ENCODE peak calls at places on chromosome 10, in four cellular contexts. C is H1, F is GM23248, Q is fibroblast of lung. Y is an unnamed sample.

GRCh38 chr10:35041502-35041879 is 48.6 kb downstream of the CUL2 start:
- DNase-seq in C (no peak), F (peak), Q (peak), Y (peak)

GRCh38 chr10:50510517-50511473 is 113.0 kb downstream of the SGMS1 start:
- DNase-seq in C (no peak), F (no peak), Q (no peak), Y (no peak)

GRCh38 chr10:30984563-30985328 is 46.9 kb downstream of the ZNF438 start:
- DNase-seq in C (no peak), F (peak), Q (peak), Y (no peak)

GRCh38 chr10:22711373-22711772 is 3.0 kb downstream of the PIP4K2A start:
- DNase-seq in C (no peak), F (no peak), Q (no peak), Y (no peak)

GRCh38 chr10:84613336-84614021 is 285.1 kb downstream of the CCSER2 start:
- DNase-seq in C (peak), F (peak), Q (peak), Y (peak)

GRCh38 chr10:119896937-119897336 is 4.4 kb downstream of the SEC23IP start:
- DNase-seq in C (no peak), F (peak), Q (no peak), Y (no peak)

GRCh38 chr10:64011871-64012714 is 490.9 kb downstream of the REEP3 start:
- DNase-seq in C (no peak), F (no peak), Q (no peak), Y (no peak)

GRCh38 chr10:132294561-132295320 is 13.0 kb downstream of the STK32C start:
- DNase-seq in C (no peak), F (no peak), Q (no peak), Y (no peak)

GRCh38 chr10:78170026-78170475 is 136.4 kb downstream of the RPS24 start:
- DNase-seq in C (no peak), F (peak), Q (peak), Y (no peak)

GRCh38 chr10:132666733-132667612 is 119.0 kb downstream of the NKX6-2 start:
- DNase-seq in C (no peak), F (peak), Q (peak), Y (no peak)

GRCh38 chr10:103584216-103585010 is 90.9 kb downstream of the NEURL1 start:
- DNase-seq in C (no peak), F (peak), Q (peak), Y (no peak)

GRCh38 chr10:35661236-35661635 is 19.1 kb upstream of the FZD8 start:
- DNase-seq in C (no peak), F (no peak), Q (no peak), Y (no peak)

GRCh38 chr10:77949167-77949566 is 22.6 kb upstream of the DLG5 start:
- DNase-seq in C (peak), F (peak), Q (peak), Y (peak)

GRCh38 chr10:103936022-103936421 is 18.0 kb upstream of the STN1 start:
- DNase-seq in C (no peak), F (no peak), Q (no peak), Y (no peak)

GRCh38 chr10:86932674-86933073 is 24.7 kb downstream of the MMRN2 start:
- DNase-seq in C (no peak), F (no peak), Q (no peak), Y (no peak)

GRCh38 chr10:132096223-132096622 is 30.5 kb downstream of the JAKMIP3 start:
- DNase-seq in C (no peak), F (peak), Q (peak), Y (peak)

GRCh38 chr10:35011771-35012191 is 78.4 kb downstream of the CUL2 start:
- DNase-seq in C (no peak), F (peak), Q (peak), Y (no peak)

GRCh38 chr10:58797356-58797755 is 284.7 kb downstream of the BICC1 start:
- DNase-seq in C (no peak), F (peak), Q (peak), Y (no peak)

GRCh38 chr10:119770928-119771327 is 45.1 kb downstream of the INPP5F start:
- DNase-seq in C (no peak), F (peak), Q (peak), Y (no peak)

GRCh38 chr10:118204292-118204943 is 137.7 kb downstream of the FAM204A start:
- DNase-seq in C (no peak), F (no peak), Q (no peak), Y (no peak)

GRCh38 chr10:24953350-24954074 is 1.1 kb upstream of the PRTFDC1 start:
- DNase-seq in C (no peak), F (peak), Q (peak), Y (no peak)

GRCh38 chr10:38600696-38601095 is 506.6 kb downstream of the ZNF37A start:
- DNase-seq in C (no peak), F (no peak), Q (no peak), Y (no peak)

GRCh38 chr10:121509776-121510175 is 88.5 kb downstream of the FGFR2 start:
- DNase-seq in C (no peak), F (no peak), Q (no peak), Y (no peak)

GRCh38 chr10:62025901-62026879 is 124.7 kb downstream of the ARID5B start:
- DNase-seq in C (no peak), F (peak), Q (peak), Y (no peak)

GRCh38 chr10:1515121-1515779 is 222.1 kb downstream of the ADARB2 start:
- DNase-seq in C (no peak), F (no peak), Q (no peak), Y (no peak)

GRCh38 chr10:88754272-88754671 is 5.5 kb upstream of the LIPN start:
- DNase-seq in C (no peak), F (peak), Q (peak), Y (no peak)

GRCh38 chr10:484925-485661 is 204.4 kb downstream of the DIP2C start:
- DNase-seq in C (no peak), F (peak), Q (no peak), Y (no peak)

GRCh38 chr10:35711615-35712411 is 69.7 kb upstream of the FZD8 start:
- DNase-seq in C (no peak), F (no peak), Q (no peak), Y (no peak)

GRCh38 chr10:129770286-129770685 is 193.8 kb downstream of the EBF3 start:
- DNase-seq in C (no peak), F (no peak), Q (no peak), Y (no peak)

GRCh38 chr10:124124123-124124768 is 30.8 kb upstream of the CHST15 start:
- DNase-seq in C (no peak), F (no peak), Q (no peak), Y (no peak)

GRCh38 chr10:102645741-102646609 is 1.7 kb downstream of the TRIM8 start:
- DNase-seq in C (no peak), F (peak), Q (peak), Y (peak)

GRCh38 chr10:52228556-52228955 is 85.5 kb upstream of the DKK1 start:
- DNase-seq in C (no peak), F (no peak), Q (no peak), Y (no peak)

GRCh38 chr10:124474502-124475070 is 13.0 kb downstream of the LHPP start:
- DNase-seq in C (no peak), F (no peak), Q (no peak), Y (no peak)

GRCh38 chr10:128643658-128644057 is 517.4 kb upstream of the MKI67 start:
- DNase-seq in C (no peak), F (no peak), Q (peak), Y (no peak)

DNA sequence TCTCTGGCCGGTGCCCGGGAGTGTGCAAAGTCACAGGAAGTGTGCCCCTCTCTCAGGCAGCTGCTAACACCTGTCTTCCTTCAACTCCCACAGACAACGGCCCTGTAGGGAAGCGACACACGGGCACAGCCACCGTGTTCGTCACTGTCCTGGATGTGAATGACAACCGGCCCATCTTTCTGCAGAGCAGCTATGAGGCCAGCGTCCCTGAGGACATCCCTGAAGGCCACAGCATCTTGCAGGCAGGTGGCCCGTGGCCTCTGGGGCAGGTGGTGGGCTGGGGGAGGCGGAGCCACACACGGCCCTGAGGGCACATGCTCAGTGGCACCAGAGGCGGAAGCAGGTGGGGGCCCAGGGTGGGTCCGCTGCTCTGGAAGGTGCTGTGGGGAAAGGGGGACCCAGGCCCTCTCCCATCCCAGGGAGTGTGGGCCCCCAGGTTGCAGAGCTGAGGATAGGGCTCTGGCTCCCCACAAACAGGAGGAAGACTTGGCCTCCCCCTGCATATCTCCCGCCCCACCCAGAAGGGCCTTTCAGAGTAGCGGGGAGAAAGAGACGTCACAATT is 6.9 kb downstream of the C10orf105 start:
- DNase-seq in C (no peak), F (no peak), Q (no peak), Y (no peak)
- H3K9ac ChIP-seq in C (no peak), F (peak), Q (peak), Y (no peak)

GRCh38 chr10:115654961-115655360 is 561.8 kb downstream of the ATRNL1 start:
- DNase-seq in C (no peak), F (no peak), Q (peak), Y (no peak)
- H3K9ac ChIP-seq in C (no peak), F (no peak), Q (no peak), Y (no peak)

DNA sequence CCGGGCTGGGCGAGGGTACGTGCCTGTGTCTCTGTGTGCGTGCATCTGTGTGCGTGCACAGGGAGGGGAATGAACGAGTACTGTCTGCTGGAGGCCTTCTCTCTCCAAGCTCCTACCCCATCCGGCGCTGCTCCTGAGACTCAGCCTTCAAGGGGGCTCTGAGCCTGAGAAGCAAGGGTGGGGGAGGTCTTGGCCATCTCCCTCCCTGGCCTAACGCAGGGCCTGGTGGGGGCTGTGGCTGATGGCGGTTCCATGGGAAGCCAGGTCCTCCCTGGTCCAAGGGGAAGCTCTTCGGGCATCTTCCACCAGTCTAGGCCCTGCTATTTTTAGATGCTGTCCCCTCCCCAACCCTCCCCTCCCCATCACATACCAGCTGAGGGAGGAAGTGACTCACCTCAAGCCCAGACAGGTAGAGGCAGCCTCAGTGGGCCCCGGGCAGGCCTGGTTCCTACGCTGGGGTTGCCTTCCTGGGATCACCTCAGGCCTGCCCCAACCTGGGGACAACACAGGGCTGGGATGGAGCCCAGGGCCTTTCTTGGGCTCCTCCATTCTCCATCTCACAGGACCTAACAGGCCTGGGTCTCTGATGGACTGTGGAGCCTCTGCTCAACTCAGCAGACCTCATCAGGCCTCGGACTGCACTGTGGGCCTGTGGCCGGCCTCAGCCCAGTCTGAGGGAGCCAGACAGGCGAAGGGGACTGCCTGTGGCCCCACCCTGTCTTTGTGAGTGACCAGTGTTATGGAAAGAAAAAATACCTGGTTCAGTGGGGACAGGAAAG is 32.2 kb downstream of the DNAJB12 start:
- DNase-seq in C (no peak), F (no peak), Q (peak), Y (peak)
- H3K9ac ChIP-seq in C (no peak), F (no peak), Q (no peak), Y (peak)

GRCh38 chr10:91409069-91409868 is 875 bp upstream of the HECTD2 start:
- DNase-seq in C (no peak), F (peak), Q (peak), Y (no peak)
- H3K9ac ChIP-seq in C (peak), F (peak), Q (peak), Y (peak)

DNA sequence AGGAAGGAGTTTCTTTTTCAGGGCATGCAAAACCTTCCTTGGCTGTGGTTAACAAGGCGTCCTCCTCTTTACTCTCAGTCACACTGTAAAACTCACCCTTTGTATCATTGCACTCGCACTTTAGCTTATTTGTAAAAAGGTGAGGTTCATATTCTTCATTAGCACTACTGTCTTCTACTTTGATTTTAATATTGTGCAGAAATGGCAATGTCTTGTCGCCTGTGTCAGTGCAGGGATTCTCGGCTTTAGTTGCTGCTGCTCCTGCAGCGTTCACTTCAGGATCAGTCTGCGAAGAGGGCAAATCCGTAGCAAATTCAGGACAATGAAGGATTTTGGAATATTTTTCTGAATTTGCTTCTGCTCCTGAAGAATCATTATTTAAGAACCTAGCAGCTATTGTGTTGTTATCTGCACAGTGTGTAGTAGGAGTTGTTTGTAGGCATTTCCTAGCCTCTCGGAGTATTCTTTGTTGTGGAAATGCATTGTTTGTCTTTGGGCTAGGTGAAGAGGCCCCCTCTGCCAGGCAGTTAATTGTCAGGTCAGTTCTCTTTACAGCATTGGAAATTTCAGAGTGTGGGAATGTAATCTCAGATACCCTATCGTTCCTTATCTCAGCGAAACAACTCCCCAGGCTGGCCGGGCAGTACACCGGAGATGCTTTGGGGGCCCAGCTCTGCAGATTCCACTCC is 9.8 kb downstream of the SKIDA1 start:
- DNase-seq in C (no peak), F (no peak), Q (peak), Y (no peak)
- H3K9ac ChIP-seq in C (peak), F (peak), Q (no peak), Y (no peak)

DNA sequence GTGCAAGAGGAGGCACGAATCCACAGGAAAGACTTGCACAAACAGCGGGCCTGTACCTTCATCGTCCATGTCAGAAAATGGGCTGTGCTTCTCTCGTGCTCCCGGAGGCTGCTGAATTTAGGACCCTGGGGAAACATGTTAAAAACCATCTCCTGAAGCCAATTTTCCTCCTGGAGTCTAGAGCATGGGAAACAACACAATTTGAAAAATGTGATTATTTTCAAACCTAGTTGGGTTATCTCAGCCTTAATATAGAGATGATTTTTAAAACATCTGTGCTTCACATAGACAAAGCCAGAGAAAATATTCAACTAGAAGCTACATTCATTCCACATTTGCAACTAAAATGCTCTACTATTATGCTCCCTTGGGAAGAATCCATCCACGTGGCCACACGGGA is 226.0 kb upstream of the TMEM72 start:
- DNase-seq in C (no peak), F (no peak), Q (no peak), Y (no peak)
- H3K9ac ChIP-seq in C (no peak), F (no peak), Q (no peak), Y (no peak)